ENCODE peak calls at places on chromosomes 2 and 18, in four cellular contexts. One of them, this sample, is unnamed.

GRCh38 chr2:82256983-82257382 is 1952.4 kb upstream of the LRRTM1 start:
- DNase-seq in K562: no peak
- DNase-seq in PC-3: no peak
- DNase-seq in astrocyte: no peak
- DNase-seq in this sample: no peak

GRCh38 chr2:170848587-170848986 is 31.9 kb downstream of the GAD1 start:
- DNase-seq in PC-3: peak; percentile 44
- DNase-seq in astrocyte: peak; percentile 74
- DNase-seq in K562: no peak
- DNase-seq in this sample: no peak

GRCh38 chr2:228731517-228731916 is 539.6 kb downstream of the PID1 start:
- DNase-seq in K562: no peak
- DNase-seq in astrocyte: peak; percentile 95
- DNase-seq in PC-3: peak; percentile 70
- DNase-seq in this sample: no peak

GRCh38 chr18:58723810-58724602 is 52.7 kb downstream of the MALT1 start:
- DNase-seq in PC-3: no peak
- DNase-seq in astrocyte: no peak
- DNase-seq in K562: no peak
- DNase-seq in this sample: no peak

GRCh38 chr2:212777020-212777491 is 238.5 kb upstream of the ERBB4 start:
- DNase-seq in PC-3: peak; percentile 77
- DNase-seq in astrocyte: peak; percentile 27
- DNase-seq in K562: no peak
- DNase-seq in this sample: peak; percentile 15

GRCh38 chr2:39243469-39244123 is at the start of gene CDKL4:
- DNase-seq in astrocyte: no peak
- DNase-seq in PC-3: no peak
- DNase-seq in K562: no peak
- DNase-seq in this sample: no peak

GRCh38 chr2:21822505-21822904 is 698.7 kb downstream of the TDRD15 start:
- DNase-seq in astrocyte: no peak
- DNase-seq in PC-3: no peak
- DNase-seq in K562: no peak
- DNase-seq in this sample: no peak

GRCh38 chr18:2471523-2471922 is 99.8 kb downstream of the METTL4 start:
- DNase-seq in astrocyte: no peak
- DNase-seq in K562: peak; percentile 16
- DNase-seq in PC-3: peak; percentile 11
- DNase-seq in this sample: no peak

GRCh38 chr2:158695287-158695686 is 99.8 kb upstream of the DAPL1 start:
- DNase-seq in astrocyte: no peak
- DNase-seq in PC-3: no peak
- DNase-seq in K562: no peak
- DNase-seq in this sample: no peak

GRCh38 chr2:55618025-55618648 is 715 bp upstream of the PPP4R3B start:
- DNase-seq in PC-3: peak; percentile 8
- DNase-seq in astrocyte: peak; percentile 18
- DNase-seq in K562: no peak
- DNase-seq in this sample: peak; percentile 40

GRCh38 chr2:52473526-52473925 is 1294.1 kb upstream of the CHAC2 start:
- DNase-seq in astrocyte: no peak
- DNase-seq in PC-3: no peak
- DNase-seq in K562: no peak
- DNase-seq in this sample: no peak

GRCh38 chr18:61765097-61765496 is 127.7 kb downstream of the RNF152 start:
- DNase-seq in K562: no peak
- DNase-seq in astrocyte: peak; percentile 93
- DNase-seq in PC-3: no peak
- DNase-seq in this sample: no peak

GRCh38 chr2:8685697-8686358 is 4.0 kb downstream of the ID2 start:
- DNase-seq in PC-3: peak; percentile 78
- DNase-seq in K562: peak; percentile 83
- DNase-seq in astrocyte: no peak
- DNase-seq in this sample: no peak

GRCh38 chr2:24652265-24653232 is 140.6 kb downstream of the PTRHD1 start:
- DNase-seq in K562: no peak
- DNase-seq in astrocyte: no peak
- DNase-seq in PC-3: no peak
- DNase-seq in this sample: no peak

GRCh38 chr2:168560817-168561485 is 104.9 kb downstream of the CERS6 start:
- DNase-seq in K562: no peak
- DNase-seq in astrocyte: no peak
- DNase-seq in PC-3: no peak
- DNase-seq in this sample: no peak

DNA sequence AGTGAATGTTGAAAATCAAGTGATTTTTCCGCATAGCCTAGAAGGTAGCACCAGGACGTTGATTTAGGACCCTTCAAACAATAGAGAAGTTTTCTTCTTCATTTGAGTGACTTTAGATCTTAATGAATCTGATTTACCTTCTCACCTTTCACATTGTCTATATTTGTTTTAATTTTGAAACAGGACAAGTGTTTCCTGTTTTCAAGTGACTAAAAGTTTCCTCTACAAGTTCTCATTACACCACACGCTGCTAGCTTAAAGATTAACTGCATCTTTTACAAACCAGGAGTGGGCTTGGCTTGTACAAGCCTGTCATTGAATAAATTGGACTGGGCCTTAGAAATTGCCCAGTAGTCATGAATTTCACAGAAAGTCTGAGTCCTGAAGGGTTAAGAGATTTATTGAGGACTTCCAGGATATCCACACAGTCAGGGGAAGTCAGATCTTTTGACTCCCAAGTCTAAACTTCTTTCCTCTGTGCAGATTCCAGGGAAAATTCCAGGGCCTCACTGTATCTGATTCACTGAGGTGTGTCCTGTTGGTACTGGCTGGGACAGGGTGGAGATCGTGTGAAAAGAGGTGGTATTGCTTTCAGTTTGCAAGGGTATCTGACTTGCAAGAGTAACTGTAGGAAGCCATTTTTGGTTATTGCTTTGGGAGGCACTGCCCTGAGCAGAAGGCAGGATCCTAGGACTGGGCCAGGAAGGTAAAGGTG is 3.4 kb downstream of the SGPP2 start:
- DNase-seq in astrocyte: no peak
- DNase-seq in K562: no peak
- DNase-seq in PC-3: no peak
- DNase-seq in this sample: no peak
- TF ChIP-seq EZH2 in astrocyte: no peak
- TF ChIP-seq EZH2 in K562: no peak
- TF ChIP-seq EZH2 in PC-3: no peak
- TF ChIP-seq EZH2 in this sample: no peak

DNA sequence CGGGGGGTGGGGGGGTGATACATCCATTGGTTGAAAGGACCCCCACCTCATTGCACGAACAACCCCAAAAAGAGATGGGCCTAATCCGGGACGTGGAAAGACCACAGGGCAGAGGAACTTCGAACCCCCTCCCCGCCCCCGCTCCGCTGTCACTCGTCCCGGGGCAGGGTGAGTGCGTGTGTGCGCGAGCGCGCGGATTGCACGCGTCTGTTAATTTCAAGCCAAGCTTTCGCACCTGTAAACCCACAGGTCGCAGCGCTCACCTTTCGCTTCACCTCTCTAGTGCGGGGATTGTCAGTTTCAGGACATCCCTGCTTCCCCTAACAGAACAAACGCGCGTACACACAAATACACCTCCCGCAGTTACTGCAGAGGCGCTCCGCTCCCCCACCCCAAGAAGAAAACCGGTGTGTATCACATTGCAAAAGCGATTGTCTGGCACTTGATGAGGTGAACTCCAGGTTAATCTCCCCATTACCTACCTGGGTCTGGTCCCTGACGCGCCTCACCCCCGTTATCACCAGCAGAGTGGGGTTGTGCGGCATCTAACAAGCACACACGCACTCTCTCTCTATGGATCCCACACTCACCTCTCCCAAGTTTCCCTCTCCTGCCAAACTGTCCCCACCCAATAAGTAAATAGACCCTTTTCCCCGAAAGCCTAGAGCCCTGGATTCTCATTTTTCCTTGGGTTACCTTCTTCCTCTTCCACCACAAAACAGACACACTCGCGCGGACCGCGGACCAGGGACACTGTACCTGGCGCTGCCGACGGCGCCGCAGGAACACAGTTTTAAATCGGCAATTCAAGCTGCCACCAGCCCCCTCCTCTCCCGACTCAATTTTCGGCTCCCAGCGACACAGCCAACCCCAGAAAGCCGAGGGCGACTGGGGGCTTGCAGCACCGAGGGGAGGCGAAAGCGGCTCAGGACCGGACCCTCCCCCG is 1.0 kb downstream of the CYP26B1 start:
- DNase-seq in PC-3: no peak
- DNase-seq in K562: no peak
- DNase-seq in astrocyte: no peak
- DNase-seq in this sample: no peak
- TF ChIP-seq EZH2 in PC-3: no peak
- TF ChIP-seq EZH2 in K562: no peak
- TF ChIP-seq EZH2 in astrocyte: peak; percentile 95
- TF ChIP-seq EZH2 in this sample: no peak

GRCh38 chr2:183564726-183565125 is 440.5 kb downstream of the NUP35 start:
- DNase-seq in astrocyte: peak; percentile 2
- DNase-seq in PC-3: peak; percentile 20
- DNase-seq in K562: no peak
- DNase-seq in this sample: no peak
- TF ChIP-seq EZH2 in astrocyte: no peak
- TF ChIP-seq EZH2 in PC-3: no peak
- TF ChIP-seq EZH2 in K562: no peak
- TF ChIP-seq EZH2 in this sample: no peak

GRCh38 chr2:215699018-215699417 is 263.1 kb upstream of the FN1 start:
- DNase-seq in PC-3: no peak
- DNase-seq in K562: no peak
- DNase-seq in astrocyte: no peak
- DNase-seq in this sample: no peak

GRCh38 chr2:215702116-215702905 is 266.4 kb upstream of the FN1 start:
- DNase-seq in K562: no peak
- DNase-seq in PC-3: no peak
- DNase-seq in astrocyte: no peak
- DNase-seq in this sample: no peak

GRCh38 chr2:215698566-215698965 is 262.7 kb upstream of the FN1 start:
- DNase-seq in astrocyte: peak; percentile 100
- DNase-seq in K562: no peak
- DNase-seq in PC-3: no peak
- DNase-seq in this sample: no peak

GRCh38 chr2:215697496-215697895 is 261.6 kb upstream of the FN1 start:
- DNase-seq in astrocyte: peak; percentile 76
- DNase-seq in K562: no peak
- DNase-seq in PC-3: no peak
- DNase-seq in this sample: no peak

DNA sequence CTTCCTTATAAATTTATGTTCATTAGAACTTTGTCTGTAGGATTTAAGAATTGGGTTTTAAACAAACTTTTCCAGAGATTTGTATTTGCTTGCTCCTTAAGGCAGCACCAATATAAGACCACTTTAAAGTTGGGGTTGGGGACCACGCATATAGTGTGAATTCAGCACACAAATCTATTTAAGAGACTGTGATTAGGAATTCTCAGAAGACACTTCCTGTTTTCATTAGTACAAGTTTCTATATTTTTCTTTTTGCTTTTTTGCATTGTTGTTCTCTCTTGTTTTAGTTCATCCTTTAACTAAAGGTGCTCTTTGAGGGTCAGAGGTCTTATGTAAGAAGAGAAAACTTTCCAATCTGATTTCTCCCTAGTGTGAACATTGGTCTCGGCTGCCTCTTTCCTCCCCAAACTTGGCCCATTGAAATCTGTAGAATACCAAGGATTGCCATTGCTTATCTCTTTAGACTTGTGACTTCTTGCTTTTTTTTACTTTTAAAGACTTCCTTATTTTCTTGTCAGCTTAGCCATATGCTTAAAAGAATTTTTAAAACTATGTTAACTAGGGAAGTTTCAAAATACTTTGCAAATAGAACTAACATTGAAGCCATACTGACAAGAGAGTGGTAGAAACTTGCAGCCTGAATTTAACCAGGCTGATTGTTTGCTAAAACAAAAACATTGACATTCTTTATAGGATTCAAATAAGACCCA is 264.0 kb upstream of the FN1 start:
- DNase-seq in astrocyte: no peak
- DNase-seq in K562: no peak
- DNase-seq in PC-3: no peak
- DNase-seq in this sample: no peak
- TF ChIP-seq EZH2 in astrocyte: no peak
- TF ChIP-seq EZH2 in K562: no peak
- TF ChIP-seq EZH2 in PC-3: no peak
- TF ChIP-seq EZH2 in this sample: no peak